ENCODE peak calls at places on chromosomes 13 and 19, in nine cellular contexts. One of them, this sample, is unnamed.

GRCh38 chr19:53294786-53295441 is 27.4 kb upstream of the VN1R4 start:
- DNase-seq in HFF-Myc: peak
- DNase-seq in fibroblast of mammary gland: peak
- DNase-seq in lower leg skin: no peak
- DNase-seq in thoracic aorta: no peak
- DNase-seq in progenitor cell of endocrine pancreas: no peak
- DNase-seq in WTC11: no peak
- DNase-seq in choroid plexus epithelial cell: no peak
- DNase-seq in ovary: no peak
- DNase-seq in this sample: no peak

GRCh38 chr19:39544920-39545319 is 5.0 kb upstream of the EID2 start:
- DNase-seq in choroid plexus epithelial cell: no peak
- DNase-seq in HFF-Myc: no peak
- DNase-seq in WTC11: no peak
- DNase-seq in lower leg skin: no peak
- DNase-seq in fibroblast of mammary gland: no peak
- DNase-seq in ovary: no peak
- DNase-seq in thoracic aorta: no peak
- DNase-seq in progenitor cell of endocrine pancreas: no peak
- DNase-seq in this sample: no peak

GRCh38 chr19:16917401-16917800 is 28.6 kb downstream of the F2RL3 start:
- DNase-seq in WTC11: no peak
- DNase-seq in choroid plexus epithelial cell: no peak
- DNase-seq in progenitor cell of endocrine pancreas: no peak
- DNase-seq in ovary: no peak
- DNase-seq in fibroblast of mammary gland: no peak
- DNase-seq in HFF-Myc: no peak
- DNase-seq in thoracic aorta: no peak
- DNase-seq in lower leg skin: no peak
- DNase-seq in this sample: no peak

GRCh38 chr13:65959305-65959704 is 1270.8 kb downstream of the PCDH9 start:
- DNase-seq in progenitor cell of endocrine pancreas: no peak
- DNase-seq in choroid plexus epithelial cell: no peak
- DNase-seq in thoracic aorta: no peak
- DNase-seq in WTC11: no peak
- DNase-seq in ovary: no peak
- DNase-seq in lower leg skin: no peak
- DNase-seq in HFF-Myc: no peak
- DNase-seq in fibroblast of mammary gland: no peak
- DNase-seq in this sample: no peak

GRCh38 chr19:33691736-33692135 is 70.0 kb downstream of the CHST8 start:
- DNase-seq in WTC11: no peak
- DNase-seq in ovary: no peak
- DNase-seq in progenitor cell of endocrine pancreas: no peak
- DNase-seq in HFF-Myc: no peak
- DNase-seq in lower leg skin: no peak
- DNase-seq in fibroblast of mammary gland: no peak
- DNase-seq in choroid plexus epithelial cell: no peak
- DNase-seq in thoracic aorta: no peak
- DNase-seq in this sample: no peak

GRCh38 chr19:49894879-49895565 is 1.7 kb downstream of the IL4I1 start:
- DNase-seq in progenitor cell of endocrine pancreas: no peak
- DNase-seq in ovary: no peak
- DNase-seq in lower leg skin: no peak
- DNase-seq in fibroblast of mammary gland: no peak
- DNase-seq in choroid plexus epithelial cell: no peak
- DNase-seq in thoracic aorta: no peak
- DNase-seq in WTC11: no peak
- DNase-seq in HFF-Myc: no peak
- DNase-seq in this sample: no peak

GRCh38 chr19:44974809-44975347 is 19.7 kb downstream of the CLPTM1 start:
- DNase-seq in lower leg skin: no peak
- DNase-seq in progenitor cell of endocrine pancreas: no peak
- DNase-seq in fibroblast of mammary gland: no peak
- DNase-seq in ovary: no peak
- DNase-seq in WTC11: no peak
- DNase-seq in thoracic aorta: no peak
- DNase-seq in HFF-Myc: no peak
- DNase-seq in choroid plexus epithelial cell: no peak
- DNase-seq in this sample: no peak

GRCh38 chr13:42107006-42107405 is 58.6 kb downstream of the DGKH start:
- DNase-seq in ovary: no peak
- DNase-seq in lower leg skin: no peak
- DNase-seq in HFF-Myc: no peak
- DNase-seq in progenitor cell of endocrine pancreas: no peak
- DNase-seq in fibroblast of mammary gland: no peak
- DNase-seq in thoracic aorta: no peak
- DNase-seq in WTC11: no peak
- DNase-seq in choroid plexus epithelial cell: no peak
- DNase-seq in this sample: no peak

GRCh38 chr13:29507356-29507755 is 88.1 kb downstream of the SLC7A1 start:
- DNase-seq in fibroblast of mammary gland: peak
- DNase-seq in thoracic aorta: no peak
- DNase-seq in choroid plexus epithelial cell: no peak
- DNase-seq in ovary: no peak
- DNase-seq in progenitor cell of endocrine pancreas: no peak
- DNase-seq in HFF-Myc: no peak
- DNase-seq in WTC11: no peak
- DNase-seq in lower leg skin: no peak
- DNase-seq in this sample: no peak

GRCh38 chr19:1811942-1812425 is at the start of gene ATP8B3:
- DNase-seq in HFF-Myc: no peak
- DNase-seq in progenitor cell of endocrine pancreas: no peak
- DNase-seq in ovary: no peak
- DNase-seq in WTC11: no peak
- DNase-seq in lower leg skin: no peak
- DNase-seq in thoracic aorta: no peak
- DNase-seq in fibroblast of mammary gland: no peak
- DNase-seq in choroid plexus epithelial cell: no peak
- DNase-seq in this sample: no peak

GRCh38 chr19:996051-996838 is 4.0 kb upstream of the GRIN3B start:
- DNase-seq in choroid plexus epithelial cell: peak
- DNase-seq in HFF-Myc: no peak
- DNase-seq in lower leg skin: no peak
- DNase-seq in ovary: no peak
- DNase-seq in progenitor cell of endocrine pancreas: no peak
- DNase-seq in fibroblast of mammary gland: peak
- DNase-seq in thoracic aorta: no peak
- DNase-seq in WTC11: peak
- DNase-seq in this sample: no peak

DNA sequence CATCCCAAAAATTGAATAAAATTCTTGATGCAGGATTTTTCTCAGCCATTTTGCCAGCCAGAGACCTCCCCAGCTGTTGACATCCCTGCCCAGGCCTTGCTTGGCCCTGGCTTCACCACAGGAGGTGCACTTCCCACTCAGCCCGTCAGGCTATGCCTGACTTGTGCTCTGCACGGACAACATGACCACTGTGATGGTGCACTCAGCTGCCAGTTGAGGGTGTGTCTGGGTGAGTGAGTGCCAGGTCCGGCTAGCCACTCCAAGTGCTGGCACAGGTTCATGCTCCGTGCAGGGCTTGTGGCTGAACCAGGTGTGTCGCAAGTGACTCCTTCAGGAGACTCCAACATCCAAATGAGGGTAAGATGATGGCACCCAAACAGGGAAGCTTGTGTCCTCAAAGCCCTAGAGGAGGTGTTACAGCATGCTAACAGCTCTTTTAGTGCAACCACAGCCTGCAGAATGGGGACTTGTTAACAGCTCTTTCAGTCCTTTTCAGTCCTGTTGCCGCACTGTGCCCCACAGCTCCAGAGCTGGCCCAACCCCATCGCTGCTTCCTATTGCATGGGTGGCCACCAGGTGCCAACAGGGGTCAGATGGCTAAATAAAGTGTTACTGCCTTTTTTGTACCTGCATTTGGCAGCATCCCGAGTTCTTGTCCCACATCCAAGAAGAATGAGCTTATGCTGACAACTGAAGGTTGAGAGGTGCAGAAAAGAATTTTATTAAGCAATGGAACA is 380.7 kb downstream of the SLITRK5 start:
- DNase-seq in progenitor cell of endocrine pancreas: no peak
- DNase-seq in ovary: peak
- DNase-seq in choroid plexus epithelial cell: no peak
- DNase-seq in fibroblast of mammary gland: no peak
- DNase-seq in thoracic aorta: no peak
- DNase-seq in HFF-Myc: no peak
- DNase-seq in lower leg skin: no peak
- DNase-seq in WTC11: no peak
- DNase-seq in this sample: no peak
- TF ChIP-seq CTCF in progenitor cell of endocrine pancreas: no peak
- TF ChIP-seq CTCF in ovary: no peak
- TF ChIP-seq CTCF in choroid plexus epithelial cell: no peak
- TF ChIP-seq CTCF in fibroblast of mammary gland: no peak
- TF ChIP-seq CTCF in thoracic aorta: no peak
- TF ChIP-seq CTCF in HFF-Myc: no peak
- TF ChIP-seq CTCF in lower leg skin: no peak
- TF ChIP-seq CTCF in WTC11: no peak
- TF ChIP-seq CTCF in this sample: no peak

GRCh38 chr13:21909331-21909730 is 238.5 kb downstream of the FGF9 start:
- DNase-seq in progenitor cell of endocrine pancreas: no peak
- DNase-seq in thoracic aorta: no peak
- DNase-seq in lower leg skin: no peak
- DNase-seq in ovary: no peak
- DNase-seq in HFF-Myc: no peak
- DNase-seq in fibroblast of mammary gland: no peak
- DNase-seq in choroid plexus epithelial cell: no peak
- DNase-seq in WTC11: no peak
- DNase-seq in this sample: no peak

GRCh38 chr13:21911916-21912315 is 241.0 kb downstream of the FGF9 start:
- DNase-seq in progenitor cell of endocrine pancreas: no peak
- DNase-seq in HFF-Myc: no peak
- DNase-seq in choroid plexus epithelial cell: no peak
- DNase-seq in lower leg skin: no peak
- DNase-seq in thoracic aorta: no peak
- DNase-seq in ovary: no peak
- DNase-seq in fibroblast of mammary gland: no peak
- DNase-seq in WTC11: no peak
- DNase-seq in this sample: no peak

GRCh38 chr13:21917046-21918010 is 246.5 kb downstream of the FGF9 start:
- DNase-seq in fibroblast of mammary gland: no peak
- DNase-seq in progenitor cell of endocrine pancreas: no peak
- DNase-seq in ovary: no peak
- DNase-seq in choroid plexus epithelial cell: no peak
- DNase-seq in HFF-Myc: no peak
- DNase-seq in thoracic aorta: no peak
- DNase-seq in WTC11: no peak
- DNase-seq in lower leg skin: no peak
- DNase-seq in this sample: no peak

DNA sequence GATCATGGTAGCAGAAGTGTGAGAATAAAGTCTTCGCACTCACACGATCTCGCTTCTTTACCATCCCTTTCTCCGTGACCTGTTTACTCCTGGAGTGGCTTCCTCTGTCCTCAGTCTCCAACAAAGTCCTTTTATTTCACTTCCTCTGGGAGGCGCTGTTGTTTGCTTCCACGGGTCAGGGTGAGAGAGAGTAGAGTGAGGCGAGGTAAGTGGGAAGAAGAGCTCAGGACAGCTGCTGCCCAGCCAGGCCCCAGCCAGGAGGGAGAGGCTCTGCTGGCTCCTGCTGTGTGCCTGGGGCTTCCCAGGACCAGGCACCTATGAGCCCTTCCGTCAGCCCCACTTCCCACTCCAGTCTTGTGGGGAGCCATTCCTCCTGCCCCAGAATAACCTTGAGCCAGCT is 242.1 kb downstream of the FGF9 start:
- DNase-seq in WTC11: peak
- DNase-seq in progenitor cell of endocrine pancreas: no peak
- DNase-seq in lower leg skin: no peak
- DNase-seq in choroid plexus epithelial cell: no peak
- DNase-seq in ovary: no peak
- DNase-seq in thoracic aorta: no peak
- DNase-seq in fibroblast of mammary gland: no peak
- DNase-seq in HFF-Myc: no peak
- DNase-seq in this sample: no peak
- TF ChIP-seq CTCF in WTC11: peak
- TF ChIP-seq CTCF in progenitor cell of endocrine pancreas: peak
- TF ChIP-seq CTCF in lower leg skin: no peak
- TF ChIP-seq CTCF in choroid plexus epithelial cell: no peak
- TF ChIP-seq CTCF in ovary: no peak
- TF ChIP-seq CTCF in thoracic aorta: no peak
- TF ChIP-seq CTCF in fibroblast of mammary gland: no peak
- TF ChIP-seq CTCF in HFF-Myc: no peak
- TF ChIP-seq CTCF in this sample: no peak

GRCh38 chr19:58218899-58219298 is 9.8 kb upstream of the ZNF544 start:
- DNase-seq in fibroblast of mammary gland: peak
- DNase-seq in lower leg skin: no peak
- DNase-seq in progenitor cell of endocrine pancreas: no peak
- DNase-seq in ovary: no peak
- DNase-seq in thoracic aorta: no peak
- DNase-seq in HFF-Myc: no peak
- DNase-seq in WTC11: peak
- DNase-seq in choroid plexus epithelial cell: peak
- DNase-seq in this sample: no peak
- TF ChIP-seq CTCF in fibroblast of mammary gland: peak
- TF ChIP-seq CTCF in lower leg skin: no peak
- TF ChIP-seq CTCF in progenitor cell of endocrine pancreas: no peak
- TF ChIP-seq CTCF in ovary: no peak
- TF ChIP-seq CTCF in thoracic aorta: no peak
- TF ChIP-seq CTCF in HFF-Myc: peak
- TF ChIP-seq CTCF in WTC11: peak
- TF ChIP-seq CTCF in choroid plexus epithelial cell: peak
- TF ChIP-seq CTCF in this sample: no peak

GRCh38 chr13:30857018-30857417 is 49.1 kb upstream of the MEDAG start:
- DNase-seq in fibroblast of mammary gland: no peak
- DNase-seq in HFF-Myc: no peak
- DNase-seq in progenitor cell of endocrine pancreas: no peak
- DNase-seq in thoracic aorta: no peak
- DNase-seq in WTC11: no peak
- DNase-seq in choroid plexus epithelial cell: no peak
- DNase-seq in lower leg skin: no peak
- DNase-seq in ovary: no peak
- DNase-seq in this sample: no peak
- TF ChIP-seq CTCF in fibroblast of mammary gland: no peak
- TF ChIP-seq CTCF in HFF-Myc: no peak
- TF ChIP-seq CTCF in progenitor cell of endocrine pancreas: no peak
- TF ChIP-seq CTCF in thoracic aorta: no peak
- TF ChIP-seq CTCF in WTC11: no peak
- TF ChIP-seq CTCF in choroid plexus epithelial cell: peak
- TF ChIP-seq CTCF in lower leg skin: no peak
- TF ChIP-seq CTCF in ovary: no peak
- TF ChIP-seq CTCF in this sample: no peak

GRCh38 chr13:112098699-112099098 is 31.8 kb downstream of the SOX1 start:
- DNase-seq in WTC11: no peak
- DNase-seq in progenitor cell of endocrine pancreas: no peak
- DNase-seq in choroid plexus epithelial cell: no peak
- DNase-seq in thoracic aorta: no peak
- DNase-seq in HFF-Myc: no peak
- DNase-seq in fibroblast of mammary gland: no peak
- DNase-seq in ovary: no peak
- DNase-seq in lower leg skin: no peak
- DNase-seq in this sample: no peak
- TF ChIP-seq CTCF in WTC11: no peak
- TF ChIP-seq CTCF in progenitor cell of endocrine pancreas: no peak
- TF ChIP-seq CTCF in choroid plexus epithelial cell: no peak
- TF ChIP-seq CTCF in thoracic aorta: no peak
- TF ChIP-seq CTCF in HFF-Myc: no peak
- TF ChIP-seq CTCF in fibroblast of mammary gland: no peak
- TF ChIP-seq CTCF in ovary: no peak
- TF ChIP-seq CTCF in lower leg skin: no peak
- TF ChIP-seq CTCF in this sample: no peak

GRCh38 chr19:18832331-18833140 is 777 bp downstream of the UPF1 start:
- DNase-seq in fibroblast of mammary gland: peak
- DNase-seq in ovary: no peak
- DNase-seq in lower leg skin: no peak
- DNase-seq in thoracic aorta: no peak
- DNase-seq in progenitor cell of endocrine pancreas: no peak
- DNase-seq in HFF-Myc: no peak
- DNase-seq in choroid plexus epithelial cell: no peak
- DNase-seq in WTC11: peak
- DNase-seq in this sample: no peak
- TF ChIP-seq CTCF in fibroblast of mammary gland: peak
- TF ChIP-seq CTCF in ovary: no peak
- TF ChIP-seq CTCF in lower leg skin: no peak
- TF ChIP-seq CTCF in thoracic aorta: no peak
- TF ChIP-seq CTCF in progenitor cell of endocrine pancreas: peak
- TF ChIP-seq CTCF in HFF-Myc: no peak
- TF ChIP-seq CTCF in choroid plexus epithelial cell: peak
- TF ChIP-seq CTCF in WTC11: no peak
- TF ChIP-seq CTCF in this sample: no peak

This sample was measured in mesothelial cell of epicardium.